ENCODE peak calls at places on chromosomes 12 and 14, in nine cellular contexts. One of them, this sample, is unnamed.

GRCh38 chr12:89067436-89067835 is 284.9 kb downstream of the DUSP6 start:
- DNase-seq in activated T-helper 2 cell treated with anti-CD3 and anti-CD28 coated beads, Interferon-gamma antibody, Interleukin-2, Interleukin-4, amounts not matched to agents 10 μg/mL and 5 μg/mL and 100 μg/mL, durations not matched to agents 14 hours and 24 hours and 36 hours: no peak
- DNase-seq in activated naive CD4-positive, alpha-beta T cell treated with Interleukin-2 at 50 U/mL for 16 hours: no peak
- DNase-seq in breast epithelium: no peak
- DNase-seq in HuH-7.5: no peak
- DNase-seq in GM06990: no peak
- DNase-seq in H7: no peak
- DNase-seq in T-cell: no peak
- DNase-seq in CMK: no peak
- DNase-seq in this sample: no peak

GRCh38 chr12:63150255-63151060 is 543 bp downstream of the AVPR1A start:
- DNase-seq in HuH-7.5: peak; percentile 50
- DNase-seq in T-cell: no peak
- DNase-seq in breast epithelium: no peak
- DNase-seq in GM06990: peak; percentile 14
- DNase-seq in activated naive CD4-positive, alpha-beta T cell treated with Interleukin-2 at 50 U/mL for 16 hours: no peak
- DNase-seq in activated T-helper 2 cell treated with anti-CD3 and anti-CD28 coated beads, Interferon-gamma antibody, Interleukin-2, Interleukin-4, amounts not matched to agents 10 μg/mL and 5 μg/mL and 100 μg/mL, durations not matched to agents 14 hours and 24 hours and 36 hours: peak; percentile 9
- DNase-seq in CMK: no peak
- DNase-seq in H7: peak; percentile 78
- DNase-seq in this sample: no peak

GRCh38 chr12:14903386-14904098 is 17.9 kb upstream of the MGP start:
- DNase-seq in GM06990: no peak
- DNase-seq in T-cell: no peak
- DNase-seq in HuH-7.5: no peak
- DNase-seq in CMK: no peak
- DNase-seq in activated naive CD4-positive, alpha-beta T cell treated with Interleukin-2 at 50 U/mL for 16 hours: no peak
- DNase-seq in H7: no peak
- DNase-seq in activated T-helper 2 cell treated with anti-CD3 and anti-CD28 coated beads, Interferon-gamma antibody, Interleukin-2, Interleukin-4, amounts not matched to agents 10 μg/mL and 5 μg/mL and 100 μg/mL, durations not matched to agents 14 hours and 24 hours and 36 hours: no peak
- DNase-seq in breast epithelium: no peak
- DNase-seq in this sample: no peak

GRCh38 chr12:107494331-107494730 is 191.3 kb upstream of the PWP1 start:
- DNase-seq in GM06990: no peak
- DNase-seq in activated naive CD4-positive, alpha-beta T cell treated with Interleukin-2 at 50 U/mL for 16 hours: no peak
- DNase-seq in breast epithelium: no peak
- DNase-seq in T-cell: no peak
- DNase-seq in CMK: no peak
- DNase-seq in H7: no peak
- DNase-seq in activated T-helper 2 cell treated with anti-CD3 and anti-CD28 coated beads, Interferon-gamma antibody, Interleukin-2, Interleukin-4, amounts not matched to agents 10 μg/mL and 5 μg/mL and 100 μg/mL, durations not matched to agents 14 hours and 24 hours and 36 hours: no peak
- DNase-seq in HuH-7.5: no peak
- DNase-seq in this sample: no peak

GRCh38 chr14:94964181-94964580 is 193.1 kb downstream of the DICER1 start:
- DNase-seq in breast epithelium: no peak
- DNase-seq in activated T-helper 2 cell treated with anti-CD3 and anti-CD28 coated beads, Interferon-gamma antibody, Interleukin-2, Interleukin-4, amounts not matched to agents 10 μg/mL and 5 μg/mL and 100 μg/mL, durations not matched to agents 14 hours and 24 hours and 36 hours: no peak
- DNase-seq in CMK: no peak
- DNase-seq in HuH-7.5: no peak
- DNase-seq in GM06990: no peak
- DNase-seq in activated naive CD4-positive, alpha-beta T cell treated with Interleukin-2 at 50 U/mL for 16 hours: no peak
- DNase-seq in H7: no peak
- DNase-seq in T-cell: no peak
- DNase-seq in this sample: no peak

GRCh38 chr12:89353823-89354629 is 1.7 kb upstream of the DUSP6 start:
- DNase-seq in T-cell: peak; percentile 56
- DNase-seq in activated T-helper 2 cell treated with anti-CD3 and anti-CD28 coated beads, Interferon-gamma antibody, Interleukin-2, Interleukin-4, amounts not matched to agents 10 μg/mL and 5 μg/mL and 100 μg/mL, durations not matched to agents 14 hours and 24 hours and 36 hours: peak; percentile 83
- DNase-seq in activated naive CD4-positive, alpha-beta T cell treated with Interleukin-2 at 50 U/mL for 16 hours: peak; percentile 72
- DNase-seq in breast epithelium: peak; percentile 85
- DNase-seq in GM06990: peak; percentile 65
- DNase-seq in H7: peak; percentile 94
- DNase-seq in HuH-7.5: peak; percentile 61
- DNase-seq in CMK: no peak
- DNase-seq in this sample: no peak

GRCh38 chr14:91228112-91229004 is 16.1 kb downstream of the GPR68 start:
- DNase-seq in breast epithelium: no peak
- DNase-seq in activated T-helper 2 cell treated with anti-CD3 and anti-CD28 coated beads, Interferon-gamma antibody, Interleukin-2, Interleukin-4, amounts not matched to agents 10 μg/mL and 5 μg/mL and 100 μg/mL, durations not matched to agents 14 hours and 24 hours and 36 hours: peak; percentile 76
- DNase-seq in HuH-7.5: no peak
- DNase-seq in H7: peak; percentile 87
- DNase-seq in T-cell: peak; percentile 76
- DNase-seq in GM06990: peak; percentile 83
- DNase-seq in activated naive CD4-positive, alpha-beta T cell treated with Interleukin-2 at 50 U/mL for 16 hours: peak; percentile 89
- DNase-seq in CMK: no peak
- DNase-seq in this sample: no peak

GRCh38 chr12:88947486-88948043 is 367.3 kb upstream of the KITLG start:
- DNase-seq in H7: no peak
- DNase-seq in breast epithelium: no peak
- DNase-seq in HuH-7.5: no peak
- DNase-seq in CMK: no peak
- DNase-seq in activated T-helper 2 cell treated with anti-CD3 and anti-CD28 coated beads, Interferon-gamma antibody, Interleukin-2, Interleukin-4, amounts not matched to agents 10 μg/mL and 5 μg/mL and 100 μg/mL, durations not matched to agents 14 hours and 24 hours and 36 hours: no peak
- DNase-seq in activated naive CD4-positive, alpha-beta T cell treated with Interleukin-2 at 50 U/mL for 16 hours: no peak
- DNase-seq in GM06990: no peak
- DNase-seq in T-cell: no peak
- DNase-seq in this sample: no peak

GRCh38 chr14:23286904-23287479 is 1.1 kb upstream of the HOMEZ start:
- DNase-seq in GM06990: no peak
- DNase-seq in T-cell: no peak
- DNase-seq in activated naive CD4-positive, alpha-beta T cell treated with Interleukin-2 at 50 U/mL for 16 hours: no peak
- DNase-seq in CMK: no peak
- DNase-seq in activated T-helper 2 cell treated with anti-CD3 and anti-CD28 coated beads, Interferon-gamma antibody, Interleukin-2, Interleukin-4, amounts not matched to agents 10 μg/mL and 5 μg/mL and 100 μg/mL, durations not matched to agents 14 hours and 24 hours and 36 hours: no peak
- DNase-seq in breast epithelium: no peak
- DNase-seq in H7: no peak
- DNase-seq in HuH-7.5: no peak
- DNase-seq in this sample: no peak

GRCh38 chr12:14959126-14959440 is 2.3 kb downstream of the ARHGDIB start:
- DNase-seq in HuH-7.5: no peak
- DNase-seq in H7: no peak
- DNase-seq in GM06990: no peak
- DNase-seq in CMK: no peak
- DNase-seq in breast epithelium: no peak
- DNase-seq in T-cell: peak; percentile 39
- DNase-seq in activated T-helper 2 cell treated with anti-CD3 and anti-CD28 coated beads, Interferon-gamma antibody, Interleukin-2, Interleukin-4, amounts not matched to agents 10 μg/mL and 5 μg/mL and 100 μg/mL, durations not matched to agents 14 hours and 24 hours and 36 hours: no peak
- DNase-seq in activated naive CD4-positive, alpha-beta T cell treated with Interleukin-2 at 50 U/mL for 16 hours: no peak
- DNase-seq in this sample: no peak

GRCh38 chr12:27179399-27180214 is 64.5 kb upstream of the STK38L start:
- DNase-seq in H7: no peak
- DNase-seq in breast epithelium: no peak
- DNase-seq in T-cell: no peak
- DNase-seq in activated naive CD4-positive, alpha-beta T cell treated with Interleukin-2 at 50 U/mL for 16 hours: peak; percentile 6
- DNase-seq in activated T-helper 2 cell treated with anti-CD3 and anti-CD28 coated beads, Interferon-gamma antibody, Interleukin-2, Interleukin-4, amounts not matched to agents 10 μg/mL and 5 μg/mL and 100 μg/mL, durations not matched to agents 14 hours and 24 hours and 36 hours: peak; percentile 28
- DNase-seq in HuH-7.5: no peak
- DNase-seq in CMK: no peak
- DNase-seq in GM06990: peak; percentile 84
- DNase-seq in this sample: peak; percentile 25

GRCh38 chr14:82999802-83000201 is 1466.1 kb upstream of the SEL1L start:
- DNase-seq in activated naive CD4-positive, alpha-beta T cell treated with Interleukin-2 at 50 U/mL for 16 hours: no peak
- DNase-seq in GM06990: no peak
- DNase-seq in H7: no peak
- DNase-seq in breast epithelium: no peak
- DNase-seq in T-cell: no peak
- DNase-seq in HuH-7.5: no peak
- DNase-seq in activated T-helper 2 cell treated with anti-CD3 and anti-CD28 coated beads, Interferon-gamma antibody, Interleukin-2, Interleukin-4, amounts not matched to agents 10 μg/mL and 5 μg/mL and 100 μg/mL, durations not matched to agents 14 hours and 24 hours and 36 hours: no peak
- DNase-seq in CMK: no peak
- DNase-seq in this sample: no peak

GRCh38 chr12:119980247-119980646 is 8.8 kb upstream of the BICDL1 start:
- DNase-seq in T-cell: no peak
- DNase-seq in HuH-7.5: no peak
- DNase-seq in CMK: no peak
- DNase-seq in breast epithelium: no peak
- DNase-seq in GM06990: no peak
- DNase-seq in activated T-helper 2 cell treated with anti-CD3 and anti-CD28 coated beads, Interferon-gamma antibody, Interleukin-2, Interleukin-4, amounts not matched to agents 10 μg/mL and 5 μg/mL and 100 μg/mL, durations not matched to agents 14 hours and 24 hours and 36 hours: no peak
- DNase-seq in activated naive CD4-positive, alpha-beta T cell treated with Interleukin-2 at 50 U/mL for 16 hours: no peak
- DNase-seq in H7: no peak
- DNase-seq in this sample: no peak

GRCh38 chr14:99393059-99393655 is 87.5 kb downstream of the SETD3 start:
- DNase-seq in H7: peak; percentile 81
- DNase-seq in T-cell: peak; percentile 14
- DNase-seq in activated naive CD4-positive, alpha-beta T cell treated with Interleukin-2 at 50 U/mL for 16 hours: peak; percentile 39
- DNase-seq in HuH-7.5: peak; percentile 66
- DNase-seq in CMK: peak; percentile 8
- DNase-seq in breast epithelium: no peak
- DNase-seq in activated T-helper 2 cell treated with anti-CD3 and anti-CD28 coated beads, Interferon-gamma antibody, Interleukin-2, Interleukin-4, amounts not matched to agents 10 μg/mL and 5 μg/mL and 100 μg/mL, durations not matched to agents 14 hours and 24 hours and 36 hours: no peak
- DNase-seq in GM06990: no peak
- DNase-seq in this sample: no peak

GRCh38 chr12:43113153-43113552 is 438.9 kb downstream of the ADAMTS20 start:
- DNase-seq in activated naive CD4-positive, alpha-beta T cell treated with Interleukin-2 at 50 U/mL for 16 hours: no peak
- DNase-seq in GM06990: no peak
- DNase-seq in CMK: no peak
- DNase-seq in breast epithelium: no peak
- DNase-seq in T-cell: no peak
- DNase-seq in activated T-helper 2 cell treated with anti-CD3 and anti-CD28 coated beads, Interferon-gamma antibody, Interleukin-2, Interleukin-4, amounts not matched to agents 10 μg/mL and 5 μg/mL and 100 μg/mL, durations not matched to agents 14 hours and 24 hours and 36 hours: no peak
- DNase-seq in HuH-7.5: no peak
- DNase-seq in H7: no peak
- DNase-seq in this sample: no peak

GRCh38 chr14:67377916-67378315 is 17.8 kb downstream of the EIF2S1 start:
- DNase-seq in breast epithelium: no peak
- DNase-seq in CMK: no peak
- DNase-seq in activated T-helper 2 cell treated with anti-CD3 and anti-CD28 coated beads, Interferon-gamma antibody, Interleukin-2, Interleukin-4, amounts not matched to agents 10 μg/mL and 5 μg/mL and 100 μg/mL, durations not matched to agents 14 hours and 24 hours and 36 hours: no peak
- DNase-seq in activated naive CD4-positive, alpha-beta T cell treated with Interleukin-2 at 50 U/mL for 16 hours: no peak
- DNase-seq in GM06990: no peak
- DNase-seq in HuH-7.5: no peak
- DNase-seq in T-cell: no peak
- DNase-seq in H7: no peak
- DNase-seq in this sample: no peak

GRCh38 chr12:11780521-11781101 is 131.1 kb downstream of the ETV6 start:
- DNase-seq in GM06990: peak; percentile 71
- DNase-seq in HuH-7.5: no peak
- DNase-seq in H7: no peak
- DNase-seq in T-cell: no peak
- DNase-seq in activated T-helper 2 cell treated with anti-CD3 and anti-CD28 coated beads, Interferon-gamma antibody, Interleukin-2, Interleukin-4, amounts not matched to agents 10 μg/mL and 5 μg/mL and 100 μg/mL, durations not matched to agents 14 hours and 24 hours and 36 hours: no peak
- DNase-seq in breast epithelium: no peak
- DNase-seq in CMK: no peak
- DNase-seq in activated naive CD4-positive, alpha-beta T cell treated with Interleukin-2 at 50 U/mL for 16 hours: no peak
- DNase-seq in this sample: no peak

GRCh38 chr12:105226219-105226618 is 9.8 kb downstream of the APPL2 start:
- DNase-seq in GM06990: no peak
- DNase-seq in activated naive CD4-positive, alpha-beta T cell treated with Interleukin-2 at 50 U/mL for 16 hours: no peak
- DNase-seq in CMK: no peak
- DNase-seq in T-cell: no peak
- DNase-seq in activated T-helper 2 cell treated with anti-CD3 and anti-CD28 coated beads, Interferon-gamma antibody, Interleukin-2, Interleukin-4, amounts not matched to agents 10 μg/mL and 5 μg/mL and 100 μg/mL, durations not matched to agents 14 hours and 24 hours and 36 hours: peak; percentile 21
- DNase-seq in breast epithelium: no peak
- DNase-seq in H7: no peak
- DNase-seq in HuH-7.5: no peak
- DNase-seq in this sample: peak; percentile 29

GRCh38 chr12:27245039-27245438 is 953 bp downstream of the STK38L start:
- DNase-seq in H7: no peak
- DNase-seq in breast epithelium: no peak
- DNase-seq in GM06990: no peak
- DNase-seq in CMK: no peak
- DNase-seq in activated naive CD4-positive, alpha-beta T cell treated with Interleukin-2 at 50 U/mL for 16 hours: no peak
- DNase-seq in activated T-helper 2 cell treated with anti-CD3 and anti-CD28 coated beads, Interferon-gamma antibody, Interleukin-2, Interleukin-4, amounts not matched to agents 10 μg/mL and 5 μg/mL and 100 μg/mL, durations not matched to agents 14 hours and 24 hours and 36 hours: no peak
- DNase-seq in T-cell: no peak
- DNase-seq in HuH-7.5: no peak
- DNase-seq in this sample: no peak

This sample was measured in thoracic aorta.